ENCODE peak calls at places on chromosomes 7 and 10, in seven cellular contexts. P, M, Q, I, B, Y and C are unnamed samples.

GRCh38 chr7:158812684-158813083 is 16.6 kb downstream of the ESYT2 start:
- DNase-seq in P (no peak), M (no peak), Q (no peak), I (no peak), B (no peak), Y (no peak), C (no peak)

GRCh38 chr7:107661081-107661864 is 645 bp downstream of the SLC26A4 start:
- DNase-seq in P (no peak), M (peak; percentile 63), Q (peak; percentile 78), I (peak; percentile 47), B (peak; percentile 50), Y (peak; percentile 33), C (no peak)

GRCh38 chr10:29853913-29854312 is 205.5 kb downstream of the JCAD start:
- DNase-seq in P (no peak), M (no peak), Q (no peak), I (no peak), B (no peak), Y (no peak), C (no peak)

GRCh38 chr7:4791738-4792536 is 16.5 kb downstream of the AP5Z1 start:
- DNase-seq in P (no peak), M (peak; percentile 26), Q (peak; percentile 83), I (no peak), B (peak; percentile 81), Y (no peak), C (no peak)

GRCh38 chr7:21603477-21603876 is 60.6 kb downstream of the DNAH11 start:
- DNase-seq in P (no peak), M (no peak), Q (no peak), I (no peak), B (no peak), Y (no peak), C (no peak)

GRCh38 chr10:103241262-103242011 is 4.2 kb upstream of the RPEL1 start:
- DNase-seq in P (no peak), M (peak; percentile 51), Q (peak; percentile 79), I (no peak), B (peak; percentile 10), Y (peak; percentile 95), C (peak; percentile 90)

GRCh38 chr7:141027043-141027442 is 12.3 kb upstream of the MRPS33 start:
- DNase-seq in P (no peak), M (no peak), Q (no peak), I (no peak), B (no peak), Y (no peak), C (no peak)

GRCh38 chr7:24967696-24968095 is 12.3 kb downstream of the OSBPL3 start:
- DNase-seq in P (no peak), M (no peak), Q (no peak), I (no peak), B (no peak), Y (no peak), C (no peak)

GRCh38 chr10:122592161-122592560 is 31.6 kb downstream of the DMBT1 start:
- DNase-seq in P (no peak), M (no peak), Q (no peak), I (no peak), B (no peak), Y (no peak), C (no peak)

GRCh38 chr7:124566576-124566975 is 199.0 kb downstream of the GPR37 start:
- DNase-seq in P (no peak), M (peak; percentile 43), Q (no peak), I (no peak), B (no peak), Y (peak; percentile 58), C (no peak)

GRCh38 chr7:102425639-102426267 is 7.6 kb upstream of the ORAI2 start:
- DNase-seq in P (peak; percentile 31), M (no peak), Q (peak; percentile 87), I (no peak), B (no peak), Y (no peak), C (no peak)

GRCh38 chr10:36781570-36781969 is 343.8 kb upstream of the ANKRD30A start:
- DNase-seq in P (no peak), M (no peak), Q (no peak), I (no peak), B (no peak), Y (no peak), C (no peak)

GRCh38 chr7:28020302-28020940 is 160.2 kb downstream of the JAZF1 start:
- DNase-seq in P (no peak), M (peak; percentile 65), Q (peak; percentile 65), I (peak; percentile 93), B (peak; percentile 65), Y (peak; percentile 76), C (peak; percentile 79)

GRCh38 chr10:105971460-105971859 is 1193.0 kb downstream of the SORCS1 start:
- DNase-seq in P (no peak), M (no peak), Q (no peak), I (no peak), B (no peak), Y (no peak), C (no peak)

GRCh38 chr7:68015098-68015497 is 1018.5 kb downstream of the TYW1 start:
- DNase-seq in P (no peak), M (no peak), Q (no peak), I (no peak), B (no peak), Y (no peak), C (no peak)

GRCh38 chr7:2166625-2167280 is 66.0 kb downstream of the MAD1L1 start:
- DNase-seq in P (no peak), M (no peak), Q (peak; percentile 74), I (no peak), B (peak; percentile 48), Y (no peak), C (no peak)

GRCh38 chr7:24885305-24885704 is 94.7 kb downstream of the OSBPL3 start:
- DNase-seq in P (no peak), M (no peak), Q (no peak), I (peak; percentile 63), B (no peak), Y (peak; percentile 47), C (no peak)

GRCh38 chr7:74429153-74429747 is 24.5 kb upstream of the GTF2IRD1 start:
- DNase-seq in P (no peak), M (peak; percentile 78), Q (no peak), I (no peak), B (no peak), Y (peak; percentile 89), C (peak; percentile 89)

GRCh38 chr7:111987115-111987826 is 218.9 kb downstream of the DOCK4 start:
- DNase-seq in P (no peak), M (peak; percentile 65), Q (no peak), I (no peak), B (no peak), Y (peak; percentile 18), C (no peak)